ENCODE peak calls at places on chromosomes 1 and 21, in six cellular contexts. P is GM12891, S is HepG2, Y is K562, E is GM12878, Q is H1. O is an unnamed sample.

GRCh38 chr1:52403566-52404115 is 582 bp downstream of the ORC1 start:
- DNase-seq in Q (no peak), E (peak; percentile 41), P (peak; percentile 36), S (peak; percentile 45), Y (peak; percentile 86), O (peak; percentile 41)

GRCh38 chr21:31559368-31560119 is 99.9 kb upstream of the SOD1 start:
- DNase-seq in Y (no peak), P (peak; percentile 39), E (peak; percentile 57), S (no peak), Q (peak; percentile 99), O (peak; percentile 44)

GRCh38 chr1:70764747-70765146 is 282.9 kb downstream of the PTGER3 start:
- DNase-seq in Q (no peak), P (no peak), S (no peak), E (no peak), Y (no peak), O (no peak)

GRCh38 chr21:34052171-34052570 is 21.2 kb upstream of the MRPS6 start:
- DNase-seq in E (no peak), P (no peak), S (no peak), Q (no peak), Y (no peak), O (no peak)

GRCh38 chr1:53125122-53125521 is 17.3 kb downstream of the SLC1A7 start:
- DNase-seq in P (no peak), Y (no peak), Q (no peak), E (no peak), S (no peak), O (no peak)

GRCh38 chr1:197444754-197445153 is 176.7 kb downstream of the CRB1 start:
- DNase-seq in Q (no peak), E (no peak), P (no peak), Y (no peak), S (no peak), O (no peak)

GRCh38 chr1:153936011-153936802 is 10.3 kb downstream of the DENND4B start:
- DNase-seq in P (no peak), Y (no peak), S (no peak), E (no peak), Q (no peak), O (no peak)

GRCh38 chr1:107687846-107688753 is 276.9 kb downstream of the VAV3 start:
- DNase-seq in Q (no peak), Y (no peak), S (peak; percentile 71), P (no peak), E (no peak), O (no peak)

GRCh38 chr21:19913995-19914394 is 1084.2 kb upstream of the NCAM2 start:
- DNase-seq in E (no peak), Y (no peak), Q (no peak), P (no peak), S (no peak), O (no peak)

GRCh38 chr1:158117854-158118691 is 62.6 kb upstream of the CD1D start:
- DNase-seq in E (no peak), P (peak; percentile 49), Y (peak; percentile 64), Q (peak; percentile 87), S (peak; percentile 28), O (peak; percentile 47)
- TF ChIP-seq TAF1 in E (no peak), P (no peak), Y (no peak), Q (no peak), S (no peak), O (no peak)

GRCh38 chr1:192904438-192904895 is 95.6 kb downstream of the RGS2 start:
- DNase-seq in E (no peak), S (no peak), P (no peak), Q (no peak), Y (no peak), O (no peak)
- TF ChIP-seq POLR2AphosphoS5 in E (no peak), S (no peak), P (no peak), Q (no peak), Y (no peak), O (no peak)

GRCh38 chr1:223845810-223846667 is at the start of gene TP53BP2:
- DNase-seq in Y (peak; percentile 96), S (peak; percentile 76), P (peak; percentile 67), E (no peak), Q (peak; percentile 88), O (peak; percentile 61)
- TF ChIP-seq POLR2A in Y (peak; percentile 89), S (peak; percentile 73), P (no peak), E (peak; percentile 75), Q (peak; percentile 50), O (peak; percentile 77)

GRCh38 chr1:226568077-226568831 is 19.7 kb downstream of the STUM start:
- DNase-seq in S (peak; percentile 12), P (no peak), Q (peak; percentile 57), E (no peak), Y (peak; percentile 40), O (no peak)
- TF ChIP-seq TAF1 in S (no peak), P (no peak), Q (no peak), E (no peak), Y (no peak), O (no peak)

GRCh38 chr21:15063821-15064575 is 802 bp downstream of the NRIP1 start:
- DNase-seq in Y (peak; percentile 52), S (no peak), P (no peak), Q (peak; percentile 72), E (no peak), O (no peak)

GRCh38 chr21:15064576-15065380 is at the start of gene NRIP1:
- DNase-seq in P (peak; percentile 62), Q (peak; percentile 82), Y (peak; percentile 86), E (no peak), S (peak; percentile 78), O (peak; percentile 51)

GRCh38 chr21:15066231-15066577 is 1.4 kb upstream of the NRIP1 start:
- DNase-seq in Y (no peak), S (no peak), E (no peak), Q (no peak), P (no peak), O (no peak)

GRCh38 chr21:15063081-15063820 is 1.5 kb downstream of the NRIP1 start:
- DNase-seq in S (peak; percentile 29), Q (no peak), E (no peak), Y (peak; percentile 23), P (no peak), O (no peak)

DNA sequence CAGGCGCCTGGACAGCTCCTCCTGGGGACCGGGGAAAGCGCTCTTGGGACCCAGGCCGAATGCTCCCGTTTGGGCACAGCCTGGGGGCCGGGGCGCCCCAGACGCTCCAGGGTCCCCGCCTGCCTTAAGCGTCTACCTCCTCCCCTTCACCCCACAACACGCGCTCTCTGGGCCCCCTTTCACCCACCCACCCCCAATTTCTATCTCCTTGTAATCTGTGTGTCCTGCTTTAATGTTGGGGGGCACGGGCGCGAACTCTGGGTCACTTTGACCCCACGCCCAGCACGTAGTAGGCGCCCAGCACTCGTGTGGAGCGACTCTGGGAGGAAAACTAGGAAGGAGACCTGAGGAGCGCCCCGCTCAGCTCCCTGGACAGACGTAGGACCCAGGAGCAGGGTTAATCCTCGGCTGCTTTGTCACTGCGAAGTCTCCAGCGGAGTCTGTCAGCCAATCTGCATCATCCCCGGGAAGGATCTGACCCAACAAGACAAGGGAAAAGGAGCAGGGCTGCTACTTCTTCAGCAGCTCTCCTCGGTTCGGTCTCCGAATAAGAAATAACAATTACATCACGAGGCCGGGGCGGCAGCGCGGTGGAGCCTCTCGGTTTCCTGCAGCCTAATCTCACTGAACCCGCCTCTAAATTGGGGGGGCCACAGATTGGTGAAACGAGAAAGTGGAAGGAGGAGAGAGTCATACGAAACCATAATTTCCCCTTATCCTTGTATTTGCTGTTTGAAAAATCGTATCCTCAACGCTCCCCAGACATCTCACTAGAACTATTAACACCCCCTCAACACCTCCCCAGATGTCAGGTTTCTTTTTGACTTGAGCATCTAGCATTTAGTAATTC is 806 bp upstream of the NRIP1 start:
- DNase-seq in S (peak; percentile 39), Q (peak; percentile 65), E (no peak), P (no peak), Y (peak; percentile 64), O (no peak)
- TF ChIP-seq POLR2AphosphoS5 in S (peak; percentile 57), Q (peak; percentile 31), E (peak; percentile 71), P (peak; percentile 68), Y (no peak), O (no peak)

GRCh38 chr1:186442651-186443114 is 18.2 kb downstream of the PDC start:
- DNase-seq in Q (no peak), P (no peak), E (no peak), S (no peak), Y (no peak), O (no peak)
- TF ChIP-seq POLR2A in Q (no peak), P (no peak), E (no peak), S (no peak), Y (no peak), O (no peak)

DNA sequence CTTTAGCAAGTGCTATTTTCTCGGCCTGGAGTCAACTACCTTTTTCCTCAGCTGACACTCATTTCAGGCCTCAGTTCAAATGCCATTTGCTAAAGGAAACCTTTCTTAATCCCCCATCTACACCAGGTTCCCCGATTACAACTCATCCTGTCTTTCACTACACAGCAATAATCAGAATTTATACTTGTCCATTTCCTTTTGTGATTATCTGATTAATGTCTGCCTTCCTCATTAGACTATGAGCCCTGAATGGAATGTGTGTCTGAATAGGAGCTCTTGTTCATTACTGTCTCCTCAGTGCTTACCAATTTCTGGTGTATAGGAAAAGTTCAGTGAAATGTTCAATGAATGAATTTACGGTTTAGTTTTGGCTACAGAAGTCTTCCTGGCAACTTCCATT is 36.9 kb downstream of the ATP1B1 start:
- DNase-seq in E (no peak), P (no peak), Y (no peak), S (no peak), Q (no peak), O (no peak)
- TF ChIP-seq TAF1 in E (no peak), P (no peak), Y (no peak), S (no peak), Q (no peak), O (no peak)

O was measured in GM12892.